ENCODE peak calls at places on chromosome 6, in nine cellular contexts. M, B, X, I, L, N, E, D and Y are unnamed samples.

GRCh38 chr6:162442675-162443074 is 284.9 kb downstream of the PRKN start:
- DNase-seq in M (peak), B (peak), X (no peak), I (no peak), L (no peak), N (peak), E (peak), D (no peak), Y (peak)

GRCh38 chr6:95087394-95088097 is 489.8 kb upstream of the MANEA start:
- DNase-seq in M (no peak), B (no peak), X (peak), I (no peak), L (no peak), N (peak), E (peak), D (no peak), Y (no peak)

GRCh38 chr6:127972815-127973214 is 72.0 kb upstream of the THEMIS start:
- DNase-seq in M (no peak), B (no peak), X (no peak), I (no peak), L (no peak), N (no peak), E (no peak), D (no peak), Y (no peak)

GRCh38 chr6:150610584-150610983 is 10.9 kb downstream of the PLEKHG1 start:
- DNase-seq in M (no peak), B (no peak), X (no peak), I (no peak), L (no peak), N (no peak), E (no peak), D (no peak), Y (no peak)

GRCh38 chr6:119040229-119040628 is 38.2 kb downstream of the FAM184A start:
- DNase-seq in M (no peak), B (no peak), X (no peak), I (no peak), L (no peak), N (no peak), E (no peak), D (no peak), Y (no peak)

GRCh38 chr6:1739220-1739619 is 129.5 kb downstream of the FOXC1 start:
- DNase-seq in M (no peak), B (no peak), X (no peak), I (no peak), L (no peak), N (no peak), E (no peak), D (no peak), Y (no peak)

GRCh38 chr6:41937881-41938574 is 3.6 kb downstream of the CCND3 start:
- DNase-seq in M (peak), B (no peak), X (no peak), I (no peak), L (no peak), N (no peak), E (no peak), D (no peak), Y (no peak)

GRCh38 chr6:56699066-56699654 is 56.5 kb upstream of the DST start:
- DNase-seq in M (peak), B (no peak), X (no peak), I (peak), L (no peak), N (peak), E (peak), D (no peak), Y (no peak)

GRCh38 chr6:83707829-83708545 is 914 bp downstream of the SNAP91 start:
- DNase-seq in M (no peak), B (peak), X (peak), I (no peak), L (no peak), N (no peak), E (no peak), D (peak), Y (peak)

GRCh38 chr6:138571174-138571573 is 71.9 kb upstream of the NHSL1 start:
- DNase-seq in M (no peak), B (no peak), X (no peak), I (no peak), L (no peak), N (no peak), E (no peak), D (no peak), Y (no peak)

GRCh38 chr6:133939778-133940667 is 13.0 kb upstream of the TBPL1 start:
- DNase-seq in M (no peak), B (no peak), X (no peak), I (no peak), L (peak), N (no peak), E (no peak), D (no peak), Y (no peak)

GRCh38 chr6:133948472-133948871 is 4.6 kb upstream of the TBPL1 start:
- DNase-seq in M (no peak), B (no peak), X (no peak), I (no peak), L (no peak), N (no peak), E (no peak), D (no peak), Y (no peak)

GRCh38 chr6:133947302-133947900 is 5.6 kb upstream of the TBPL1 start:
- DNase-seq in M (no peak), B (no peak), X (no peak), I (no peak), L (no peak), N (no peak), E (no peak), D (no peak), Y (no peak)

GRCh38 chr6:133945158-133945557 is 7.9 kb upstream of the TBPL1 start:
- DNase-seq in M (peak), B (peak), X (no peak), I (no peak), L (peak), N (no peak), E (peak), D (no peak), Y (no peak)
- TF ChIP-seq CTCF in M (no peak), B (no peak), X (no peak), I (no peak), L (no peak), N (no peak), E (no peak), D (no peak), Y (no peak)

DNA sequence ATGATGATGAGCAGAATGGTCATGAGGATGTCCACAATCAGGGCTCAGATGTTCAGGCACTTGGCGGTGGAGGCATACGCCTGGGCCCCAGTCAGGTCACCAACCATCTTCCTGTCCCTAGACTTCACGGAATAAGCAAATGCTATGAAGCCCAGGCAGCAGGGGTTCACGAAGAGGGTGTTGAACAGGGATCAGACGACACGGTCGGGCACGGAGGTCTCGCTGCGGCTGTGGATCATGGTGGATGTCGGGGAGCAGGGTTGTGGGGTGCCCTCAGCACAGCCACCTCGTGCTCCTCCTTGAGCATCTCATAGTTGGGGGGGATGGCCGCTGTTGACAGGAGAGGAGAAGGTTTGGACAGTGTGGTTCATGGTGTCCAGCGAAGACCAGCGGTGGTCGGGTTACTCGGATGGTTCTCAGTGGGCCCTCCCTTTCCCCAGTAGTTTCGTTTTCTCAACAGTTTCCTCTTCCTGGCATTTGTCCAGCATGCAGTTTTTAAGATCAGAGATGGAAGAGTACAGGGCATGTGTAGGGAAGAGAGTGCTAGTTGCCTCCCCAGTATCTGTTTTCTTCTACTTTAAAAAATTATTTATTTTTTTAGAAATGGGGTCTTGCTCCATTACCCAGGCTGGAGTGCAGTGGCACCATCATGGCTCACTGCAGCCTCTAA is 20.3 kb upstream of the SPDEF start:
- DNase-seq in M (no peak), B (no peak), X (no peak), I (no peak), L (no peak), N (no peak), E (peak), D (no peak), Y (no peak)
- TF ChIP-seq CTCF in M (no peak), B (no peak), X (no peak), I (no peak), L (no peak), N (no peak), E (no peak), D (no peak), Y (no peak)

GRCh38 chr6:142045380-142046270 is 87.1 kb upstream of the GJE1 start:
- DNase-seq in M (peak), B (no peak), X (peak), I (no peak), L (no peak), N (peak), E (peak), D (no peak), Y (no peak)
- TF ChIP-seq CTCF in M (no peak), B (no peak), X (peak), I (no peak), L (peak), N (peak), E (peak), D (no peak), Y (no peak)

DNA sequence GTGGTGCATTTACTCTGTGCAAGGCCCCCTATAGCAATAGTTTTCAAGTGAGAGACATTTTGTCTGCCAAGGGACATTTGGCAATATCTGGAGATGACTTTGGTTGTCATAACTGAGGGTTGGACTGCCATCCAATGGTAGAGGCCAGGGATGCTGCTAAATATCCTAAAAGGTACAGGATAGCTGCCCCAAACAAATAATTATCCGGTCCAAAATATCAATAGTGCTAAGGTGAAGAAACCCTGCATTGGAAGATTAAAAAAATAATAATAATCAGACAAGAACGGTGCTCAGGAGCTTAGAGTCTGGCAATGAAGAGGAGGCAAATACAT is 11.3 kb upstream of the FILIP1 start:
- DNase-seq in M (no peak), B (no peak), X (peak), I (no peak), L (no peak), N (peak), E (peak), D (no peak), Y (no peak)
- TF ChIP-seq CTCF in M (no peak), B (no peak), X (peak), I (peak), L (no peak), N (peak), E (no peak), D (peak), Y (no peak)

GRCh38 chr6:84785676-84786075 is 21.3 kb upstream of the TBX18 start:
- DNase-seq in M (no peak), B (no peak), X (no peak), I (no peak), L (no peak), N (peak), E (peak), D (no peak), Y (no peak)
- TF ChIP-seq CTCF in M (no peak), B (no peak), X (no peak), I (no peak), L (no peak), N (no peak), E (no peak), D (no peak), Y (no peak)

DNA sequence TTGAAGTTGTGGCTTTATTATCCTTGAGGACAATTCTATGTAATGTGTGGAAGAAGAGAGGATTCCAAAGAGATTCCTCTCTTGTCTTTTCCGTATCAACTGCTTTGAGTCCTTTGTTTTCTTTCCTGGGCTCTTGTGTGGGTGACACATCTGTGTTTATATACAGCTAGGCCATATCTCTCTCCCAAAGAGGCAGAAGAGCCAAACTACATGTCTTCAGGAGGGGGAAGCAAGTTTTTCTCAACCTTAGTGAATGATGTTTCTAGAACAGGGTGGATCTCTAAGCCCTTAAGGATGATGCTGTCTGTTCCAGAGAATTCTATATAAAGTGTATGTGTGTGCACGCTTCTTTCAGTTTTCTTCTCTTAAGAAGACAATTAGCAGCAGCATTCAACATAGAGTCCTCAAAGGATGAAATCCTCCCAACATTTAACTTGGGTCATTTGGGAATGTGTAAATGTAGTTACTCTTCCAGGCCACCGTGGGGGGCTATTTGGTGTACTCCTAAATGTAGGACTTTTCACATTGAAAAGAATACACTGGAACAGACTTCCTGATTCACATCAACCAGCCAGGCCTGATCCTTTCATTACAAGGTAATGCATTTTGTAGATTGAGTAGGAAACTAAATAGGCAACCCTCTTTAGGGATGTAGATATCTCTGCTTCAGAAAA is 92.8 kb upstream of the EEF1E1 start:
- DNase-seq in M (peak), B (no peak), X (no peak), I (no peak), L (no peak), N (no peak), E (no peak), D (no peak), Y (peak)
- TF ChIP-seq CTCF in M (peak), B (peak), X (no peak), I (no peak), L (no peak), N (peak), E (peak), D (peak), Y (peak)

GRCh38 chr6:166956444-166957086 is at the start of gene RNASET2:
- DNase-seq in M (peak), B (peak), X (peak), I (peak), L (peak), N (peak), E (peak), D (peak), Y (peak)

GRCh38 chr6:166955865-166956443 is 396 bp downstream of the RNASET2 start:
- DNase-seq in M (peak), B (no peak), X (peak), I (no peak), L (peak), N (no peak), E (no peak), D (no peak), Y (no peak)

GRCh38 chr6:166958926-166959861 is 2.8 kb upstream of the RNASET2 start:
- DNase-seq in M (peak), B (no peak), X (no peak), I (no peak), L (no peak), N (peak), E (no peak), D (peak), Y (no peak)

GRCh38 chr6:166957805-166958076 is 1.4 kb upstream of the RNASET2 start:
- DNase-seq in M (no peak), B (no peak), X (no peak), I (no peak), L (no peak), N (no peak), E (no peak), D (no peak), Y (no peak)

DNA sequence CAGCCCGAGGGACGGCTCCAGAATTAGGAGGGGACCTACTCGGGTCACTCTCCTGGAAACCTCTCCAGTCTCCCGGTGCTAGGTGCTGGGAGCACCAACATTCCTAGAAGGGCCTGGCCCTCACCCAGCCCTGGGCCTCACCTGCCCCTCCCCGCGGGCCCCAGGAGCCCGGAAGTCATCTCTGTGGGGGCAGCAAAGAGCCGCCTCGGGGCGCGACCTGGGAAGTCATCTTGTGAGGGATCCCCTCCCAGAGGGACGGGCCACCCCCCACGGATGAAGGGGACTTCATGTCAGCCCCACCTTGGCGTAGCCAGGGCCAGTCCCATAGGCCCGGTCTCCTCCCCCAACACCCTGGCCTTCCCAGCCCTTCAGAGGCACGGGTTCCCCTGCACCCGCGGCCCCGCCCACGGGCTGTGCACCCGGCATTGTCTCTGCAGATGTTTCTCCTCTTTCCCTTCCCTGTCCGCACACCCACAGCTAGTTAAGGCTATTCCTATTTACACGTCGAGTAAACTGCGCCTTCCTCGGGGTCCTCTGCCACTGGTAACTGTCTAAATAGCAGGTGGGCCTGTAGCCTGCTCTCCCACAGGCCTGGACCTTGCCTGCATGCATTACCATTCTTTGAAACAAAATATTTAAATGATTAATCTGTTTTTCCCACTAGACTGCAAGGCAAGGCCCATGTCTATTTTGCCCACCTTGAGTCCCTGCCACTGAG is 896 bp upstream of the RNASET2 start:
- DNase-seq in M (peak), B (peak), X (peak), I (no peak), L (no peak), N (no peak), E (no peak), D (peak), Y (no peak)
- TF ChIP-seq CTCF in M (no peak), B (no peak), X (no peak), I (no peak), L (no peak), N (no peak), E (no peak), D (peak), Y (no peak)

DNA sequence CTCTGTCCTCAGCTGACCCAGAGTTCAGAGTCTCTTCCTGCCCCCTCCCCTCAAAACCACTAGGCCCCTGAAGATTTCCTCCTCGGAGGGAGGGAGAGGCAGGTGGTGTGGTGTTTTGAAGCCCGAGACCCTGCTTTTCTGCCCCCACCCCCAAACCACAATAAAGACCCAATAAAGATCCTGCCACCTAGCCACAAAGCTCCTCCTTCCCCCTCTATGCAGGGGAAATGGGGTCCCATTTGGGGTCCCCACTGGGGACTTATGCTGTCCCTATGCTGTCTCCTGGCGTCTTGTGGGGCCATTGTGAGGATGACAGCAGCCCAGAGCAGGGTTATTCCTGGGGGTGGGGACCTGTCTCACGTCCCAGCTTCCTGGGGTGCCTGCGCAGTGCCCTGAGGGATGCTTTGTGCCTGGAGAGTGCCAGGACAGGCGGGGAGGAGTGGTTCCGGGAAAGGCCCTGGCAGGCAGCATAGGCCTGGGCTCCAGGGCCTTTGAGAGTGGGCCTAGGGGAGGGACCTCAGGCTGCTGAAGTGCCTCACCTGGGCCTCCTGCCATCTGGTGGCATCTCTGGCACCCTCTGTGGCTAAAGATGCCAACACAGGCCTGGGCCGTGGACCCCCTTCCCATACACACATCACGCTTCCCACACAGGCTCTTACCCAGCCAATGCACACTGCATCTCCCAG is 8.0 kb upstream of the ARMC12 start:
- DNase-seq in M (peak), B (no peak), X (no peak), I (peak), L (no peak), N (no peak), E (peak), D (peak), Y (no peak)
- TF ChIP-seq CTCF in M (no peak), B (peak), X (no peak), I (peak), L (no peak), N (no peak), E (no peak), D (no peak), Y (no peak)

DNA sequence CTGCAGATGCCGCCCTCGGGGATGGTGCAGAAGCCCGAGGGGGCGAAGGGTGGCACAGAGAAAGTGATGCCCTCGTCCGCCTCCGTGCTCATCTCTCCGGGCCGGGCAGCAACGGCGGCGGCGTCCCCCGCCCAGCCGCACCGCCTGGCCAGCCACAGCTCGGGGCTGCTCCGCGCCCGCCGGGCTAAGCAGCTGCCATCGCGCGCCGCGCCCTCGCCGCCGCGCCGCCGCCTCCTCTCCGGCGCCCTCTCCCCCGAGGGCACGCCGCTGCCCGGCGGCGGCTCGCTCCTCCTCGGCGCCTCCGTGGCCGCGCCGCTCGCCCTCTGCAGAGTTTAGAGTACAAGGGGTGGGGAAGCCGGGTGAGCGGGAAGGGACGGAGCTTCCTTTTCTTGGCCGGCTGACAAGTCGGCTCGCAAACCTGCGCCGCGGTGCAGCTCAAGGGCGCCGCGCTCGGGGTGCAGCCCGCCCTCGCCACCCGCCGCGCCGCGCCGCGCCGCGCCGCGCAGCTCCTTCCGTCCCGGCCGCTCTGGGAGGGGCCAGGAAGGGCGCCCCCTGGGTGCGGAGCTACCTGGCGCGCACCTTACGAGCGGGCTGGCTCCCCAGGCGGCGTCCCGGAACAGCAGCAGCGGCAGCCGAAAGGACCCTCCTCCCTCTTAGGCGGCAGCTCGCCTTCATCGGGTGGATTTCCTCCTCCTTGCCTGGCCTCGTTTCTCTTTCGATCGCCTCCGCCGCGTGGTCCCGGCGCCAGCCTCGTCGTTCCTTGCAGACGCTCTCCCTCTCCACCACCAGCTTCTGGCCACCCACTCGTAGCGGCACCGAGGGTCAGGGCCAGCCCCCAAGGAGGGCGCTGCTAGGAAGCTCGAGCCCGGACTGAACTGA is at the start of gene MAP3K5:
- DNase-seq in M (peak), B (peak), X (peak), I (peak), L (peak), N (peak), E (peak), D (peak), Y (peak)
- TF ChIP-seq CTCF in M (peak), B (no peak), X (peak), I (peak), L (no peak), N (no peak), E (peak), D (peak), Y (no peak)